ENCODE peak calls at places on chromosome 14, in nine cellular contexts. One of them, this sample, is unnamed.

GRCh38 chr14:57391609-57392195 is 1.3 kb downstream of the NAA30 start:
- DNase-seq in breast epithelium: no peak
- DNase-seq in GM12891: no peak
- DNase-seq in K562: peak
- DNase-seq in lower leg skin: no peak
- DNase-seq in right lobe of liver: no peak
- DNase-seq in NB4: peak
- DNase-seq in ovary: no peak
- DNase-seq in HepG2: no peak
- DNase-seq in this sample: peak

GRCh38 chr14:91246051-91246852 is 1.7 kb upstream of the GPR68 start:
- DNase-seq in breast epithelium: no peak
- DNase-seq in GM12891: no peak
- DNase-seq in K562: no peak
- DNase-seq in lower leg skin: no peak
- DNase-seq in right lobe of liver: no peak
- DNase-seq in NB4: no peak
- DNase-seq in ovary: no peak
- DNase-seq in HepG2: no peak
- DNase-seq in this sample: no peak

GRCh38 chr14:59310644-59311043 is 122.2 kb downstream of the DAAM1 start:
- DNase-seq in breast epithelium: no peak
- DNase-seq in GM12891: no peak
- DNase-seq in K562: no peak
- DNase-seq in lower leg skin: no peak
- DNase-seq in right lobe of liver: no peak
- DNase-seq in NB4: no peak
- DNase-seq in ovary: no peak
- DNase-seq in HepG2: no peak
- DNase-seq in this sample: no peak

GRCh38 chr14:99734406-99735051 is 50.4 kb downstream of the CYP46A1 start:
- DNase-seq in breast epithelium: peak
- DNase-seq in GM12891: no peak
- DNase-seq in K562: no peak
- DNase-seq in lower leg skin: no peak
- DNase-seq in right lobe of liver: peak
- DNase-seq in NB4: no peak
- DNase-seq in ovary: peak
- DNase-seq in HepG2: no peak
- DNase-seq in this sample: no peak

GRCh38 chr14:102217399-102217798 is 77.7 kb downstream of the WDR20 start:
- DNase-seq in breast epithelium: no peak
- DNase-seq in GM12891: no peak
- DNase-seq in K562: no peak
- DNase-seq in lower leg skin: no peak
- DNase-seq in right lobe of liver: no peak
- DNase-seq in NB4: no peak
- DNase-seq in ovary: no peak
- DNase-seq in HepG2: no peak
- DNase-seq in this sample: no peak

GRCh38 chr14:27608377-27608776 is 1010.5 kb upstream of the NOVA1 start:
- DNase-seq in breast epithelium: no peak
- DNase-seq in GM12891: no peak
- DNase-seq in K562: no peak
- DNase-seq in lower leg skin: no peak
- DNase-seq in right lobe of liver: no peak
- DNase-seq in NB4: peak
- DNase-seq in ovary: no peak
- DNase-seq in HepG2: no peak
- DNase-seq in this sample: no peak

GRCh38 chr14:28515571-28515970 is 251.0 kb upstream of the FOXG1 start:
- DNase-seq in breast epithelium: no peak
- DNase-seq in GM12891: no peak
- DNase-seq in K562: no peak
- DNase-seq in lower leg skin: no peak
- DNase-seq in right lobe of liver: no peak
- DNase-seq in NB4: no peak
- DNase-seq in ovary: no peak
- DNase-seq in HepG2: no peak
- DNase-seq in this sample: no peak

GRCh38 chr14:22070119-22070982 is 396.7 kb upstream of the OR4E1 start:
- DNase-seq in breast epithelium: no peak
- DNase-seq in GM12891: no peak
- DNase-seq in K562: no peak
- DNase-seq in lower leg skin: no peak
- DNase-seq in right lobe of liver: no peak
- DNase-seq in NB4: peak
- DNase-seq in ovary: no peak
- DNase-seq in HepG2: no peak
- DNase-seq in this sample: peak

GRCh38 chr14:104794641-104795467 is 694 bp downstream of the AKT1 start:
- DNase-seq in breast epithelium: no peak
- DNase-seq in GM12891: peak
- DNase-seq in K562: peak
- DNase-seq in lower leg skin: no peak
- DNase-seq in right lobe of liver: no peak
- DNase-seq in NB4: peak
- DNase-seq in ovary: no peak
- DNase-seq in HepG2: no peak
- DNase-seq in this sample: peak

GRCh38 chr14:104794099-104794498 is 1.4 kb downstream of the AKT1 start:
- DNase-seq in breast epithelium: no peak
- DNase-seq in GM12891: peak
- DNase-seq in K562: peak
- DNase-seq in lower leg skin: no peak
- DNase-seq in right lobe of liver: peak
- DNase-seq in NB4: peak
- DNase-seq in ovary: peak
- DNase-seq in HepG2: peak
- DNase-seq in this sample: peak

GRCh38 chr14:104796682-104797081 is 1.1 kb upstream of the AKT1 start:
- DNase-seq in breast epithelium: no peak
- DNase-seq in GM12891: no peak
- DNase-seq in K562: no peak
- DNase-seq in lower leg skin: no peak
- DNase-seq in right lobe of liver: no peak
- DNase-seq in NB4: no peak
- DNase-seq in ovary: no peak
- DNase-seq in HepG2: no peak
- DNase-seq in this sample: no peak

GRCh38 chr14:104795781-104796681 is 483 bp upstream of the AKT1 start:
- DNase-seq in breast epithelium: no peak
- DNase-seq in GM12891: peak
- DNase-seq in K562: peak
- DNase-seq in lower leg skin: no peak
- DNase-seq in right lobe of liver: peak
- DNase-seq in NB4: peak
- DNase-seq in ovary: peak
- DNase-seq in HepG2: peak
- DNase-seq in this sample: peak

GRCh38 chr14:104795468-104795780 is at the start of gene AKT1:
- DNase-seq in breast epithelium: no peak
- DNase-seq in GM12891: no peak
- DNase-seq in K562: peak
- DNase-seq in lower leg skin: no peak
- DNase-seq in right lobe of liver: no peak
- DNase-seq in NB4: no peak
- DNase-seq in ovary: no peak
- DNase-seq in HepG2: no peak
- DNase-seq in this sample: no peak
- TF ChIP-seq POLR2A in breast epithelium: no peak
- TF ChIP-seq POLR2A in GM12891: no peak
- TF ChIP-seq POLR2A in K562: no peak
- TF ChIP-seq POLR2A in lower leg skin: no peak
- TF ChIP-seq POLR2A in right lobe of liver: no peak
- TF ChIP-seq POLR2A in NB4: no peak
- TF ChIP-seq POLR2A in ovary: no peak
- TF ChIP-seq POLR2A in HepG2: no peak
- TF ChIP-seq POLR2A in this sample: no peak

DNA sequence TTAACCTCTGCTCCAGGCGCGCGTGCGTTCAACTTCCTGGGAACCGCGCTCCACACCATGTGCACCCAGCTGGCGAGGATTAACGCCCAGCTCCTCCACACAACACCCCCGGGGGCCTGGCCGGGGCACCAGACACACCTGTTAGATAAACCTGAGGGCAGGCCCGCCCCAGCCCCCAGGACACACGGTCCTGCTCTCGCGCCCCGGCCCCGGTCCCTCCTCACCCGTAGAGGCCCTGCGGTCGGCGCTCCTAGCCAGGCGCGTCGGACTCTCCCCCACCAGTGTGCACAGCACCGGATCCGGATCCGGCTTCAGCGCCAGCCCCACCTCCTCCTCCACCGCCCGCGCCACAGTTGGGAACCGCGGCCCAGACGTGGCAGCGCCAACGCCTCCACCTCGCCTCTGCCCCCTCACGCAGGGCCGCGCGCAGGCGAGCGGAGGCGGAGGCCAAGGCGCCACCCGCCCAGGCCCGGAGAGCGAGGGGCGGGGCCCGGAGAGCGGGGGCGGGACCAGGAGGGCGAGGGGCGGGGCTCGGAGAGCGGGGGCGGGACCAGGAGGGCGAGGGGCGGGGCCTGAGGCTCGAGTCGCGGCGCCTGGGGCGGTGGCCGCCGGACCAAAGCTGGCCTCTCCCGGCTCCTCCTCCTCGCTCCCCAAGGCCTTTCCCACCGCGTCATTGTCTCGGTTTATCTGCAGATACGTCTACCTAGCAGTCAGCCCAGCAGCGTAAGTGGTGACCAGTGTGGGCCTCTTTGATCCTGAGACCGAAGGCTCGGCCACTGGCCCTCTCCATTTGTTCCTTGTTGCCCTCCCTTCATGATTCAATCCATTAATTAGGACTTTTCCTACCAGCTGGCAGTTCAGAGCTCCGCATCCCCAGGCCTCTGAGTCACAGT is at the start of gene GNPNAT1:
- DNase-seq in breast epithelium: peak
- DNase-seq in GM12891: peak
- DNase-seq in K562: peak
- DNase-seq in lower leg skin: peak
- DNase-seq in right lobe of liver: peak
- DNase-seq in NB4: peak
- DNase-seq in ovary: peak
- DNase-seq in HepG2: peak
- DNase-seq in this sample: peak
- TF ChIP-seq POLR2A in breast epithelium: no peak
- TF ChIP-seq POLR2A in GM12891: peak
- TF ChIP-seq POLR2A in K562: peak
- TF ChIP-seq POLR2A in lower leg skin: no peak
- TF ChIP-seq POLR2A in right lobe of liver: peak
- TF ChIP-seq POLR2A in NB4: peak
- TF ChIP-seq POLR2A in ovary: peak
- TF ChIP-seq POLR2A in HepG2: peak
- TF ChIP-seq POLR2A in this sample: peak

GRCh38 chr14:74491952-74492351 is 1.2 kb downstream of the NPC2 start:
- DNase-seq in breast epithelium: no peak
- DNase-seq in GM12891: no peak
- DNase-seq in K562: peak
- DNase-seq in lower leg skin: no peak
- DNase-seq in right lobe of liver: no peak
- DNase-seq in NB4: peak
- DNase-seq in ovary: no peak
- DNase-seq in HepG2: peak
- DNase-seq in this sample: peak

GRCh38 chr14:74488788-74489397 is 4.2 kb downstream of the NPC2 start:
- DNase-seq in breast epithelium: no peak
- DNase-seq in GM12891: no peak
- DNase-seq in K562: no peak
- DNase-seq in lower leg skin: no peak
- DNase-seq in right lobe of liver: no peak
- DNase-seq in NB4: peak
- DNase-seq in ovary: no peak
- DNase-seq in HepG2: no peak
- DNase-seq in this sample: no peak

GRCh38 chr14:74493343-74494261 is at the start of gene ISCA2:
- DNase-seq in breast epithelium: peak
- DNase-seq in GM12891: peak
- DNase-seq in K562: peak
- DNase-seq in lower leg skin: peak
- DNase-seq in right lobe of liver: peak
- DNase-seq in NB4: peak
- DNase-seq in ovary: peak
- DNase-seq in HepG2: peak
- DNase-seq in this sample: peak

GRCh38 chr14:74495356-74495755 is 1.8 kb downstream of the ISCA2 start:
- DNase-seq in breast epithelium: no peak
- DNase-seq in GM12891: no peak
- DNase-seq in K562: no peak
- DNase-seq in lower leg skin: no peak
- DNase-seq in right lobe of liver: no peak
- DNase-seq in NB4: peak
- DNase-seq in ovary: no peak
- DNase-seq in HepG2: no peak
- DNase-seq in this sample: peak

DNA sequence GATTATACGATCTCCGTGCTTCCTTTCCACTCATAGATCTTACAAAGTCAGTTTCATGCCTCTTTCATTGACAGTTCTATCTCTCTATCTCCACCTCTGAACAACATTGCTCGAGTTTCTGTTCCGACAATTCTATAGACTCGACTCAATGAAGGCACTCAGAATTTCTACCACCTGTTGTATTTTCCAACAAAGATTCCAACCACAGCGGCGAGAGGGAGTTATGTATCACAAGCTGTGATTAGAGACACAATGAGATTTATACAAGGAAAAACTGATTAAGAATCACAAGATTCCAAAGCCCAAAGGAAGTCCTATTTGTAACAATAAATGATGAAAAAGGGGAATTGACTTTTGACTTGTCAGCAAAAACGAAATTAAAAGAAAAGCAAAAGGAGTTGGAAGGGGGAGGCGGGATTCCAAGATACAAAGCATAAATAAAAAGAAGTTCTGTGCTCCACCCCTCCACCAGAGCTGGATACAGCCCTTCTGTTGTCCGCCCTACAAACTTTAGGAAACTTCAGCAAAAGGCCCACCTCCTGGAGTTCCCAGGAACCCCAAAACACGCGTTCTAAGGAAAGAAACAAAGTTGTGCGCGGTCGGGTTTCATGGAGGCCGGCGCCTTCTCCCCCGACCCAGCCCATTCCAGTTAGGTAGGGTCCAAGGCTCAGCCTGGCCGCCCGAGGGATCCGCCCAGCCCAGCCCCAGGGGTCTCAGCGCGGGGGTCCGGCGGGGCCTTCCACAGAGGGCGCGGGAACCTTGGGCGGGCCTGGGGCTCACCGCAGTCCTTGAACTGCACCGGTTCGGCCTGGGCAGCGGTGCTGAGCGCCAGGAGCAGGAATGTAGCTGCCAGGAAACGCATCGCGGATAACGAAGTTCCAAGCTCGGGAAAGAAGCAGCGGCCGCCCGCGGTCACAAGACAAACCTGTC is at the start of gene NPC2:
- DNase-seq in breast epithelium: no peak
- DNase-seq in GM12891: no peak
- DNase-seq in K562: peak
- DNase-seq in lower leg skin: no peak
- DNase-seq in right lobe of liver: no peak
- DNase-seq in NB4: no peak
- DNase-seq in ovary: no peak
- DNase-seq in HepG2: no peak
- DNase-seq in this sample: peak
- TF ChIP-seq POLR2A in breast epithelium: peak
- TF ChIP-seq POLR2A in GM12891: no peak
- TF ChIP-seq POLR2A in K562: no peak
- TF ChIP-seq POLR2A in lower leg skin: no peak
- TF ChIP-seq POLR2A in right lobe of liver: peak
- TF ChIP-seq POLR2A in NB4: no peak
- TF ChIP-seq POLR2A in ovary: peak
- TF ChIP-seq POLR2A in HepG2: peak
- TF ChIP-seq POLR2A in this sample: no peak

GRCh38 chr14:76966535-76966934 is 62.0 kb downstream of the IRF2BPL start:
- DNase-seq in breast epithelium: no peak
- DNase-seq in GM12891: no peak
- DNase-seq in K562: no peak
- DNase-seq in lower leg skin: no peak
- DNase-seq in right lobe of liver: no peak
- DNase-seq in NB4: no peak
- DNase-seq in ovary: no peak
- DNase-seq in HepG2: no peak
- DNase-seq in this sample: no peak
- TF ChIP-seq POLR2A in breast epithelium: no peak
- TF ChIP-seq POLR2A in GM12891: no peak
- TF ChIP-seq POLR2A in K562: no peak
- TF ChIP-seq POLR2A in lower leg skin: no peak
- TF ChIP-seq POLR2A in right lobe of liver: no peak
- TF ChIP-seq POLR2A in NB4: no peak
- TF ChIP-seq POLR2A in ovary: no peak
- TF ChIP-seq POLR2A in HepG2: no peak
- TF ChIP-seq POLR2A in this sample: no peak